ENCODE peak calls at places on chromosome 10, in four cellular contexts. Z is pancreas, Q is thyroid gland, L is stomach. V is an unnamed sample.

GRCh38 chr10:34794835-34795234 is 20.3 kb downstream of the PARD3 start:
- DNase-seq in Q (no peak), L (no peak), Z (no peak), V (no peak)

GRCh38 chr10:64507869-64508609 is 986.8 kb downstream of the REEP3 start:
- DNase-seq in Z (no peak), Q (no peak), L (no peak), V (no peak)

GRCh38 chr10:126294451-126294850 is 93.8 kb downstream of the ADAM12 start:
- DNase-seq in Q (no peak), L (no peak), Z (no peak), V (no peak)

GRCh38 chr10:129005804-129006203 is 461.2 kb upstream of the MGMT start:
- DNase-seq in Q (no peak), L (no peak), Z (no peak), V (no peak)

GRCh38 chr10:20494474-20494873 is 402.6 kb downstream of the NEBL start:
- DNase-seq in Z (no peak), L (no peak), Q (no peak), V (no peak)

GRCh38 chr10:15106352-15107013 is 9.3 kb downstream of the RPP38 start:
- DNase-seq in L (peak; percentile 85), Q (peak; percentile 69), Z (peak; percentile 83), V (no peak)

GRCh38 chr10:28922127-28922526 is 244.8 kb downstream of the BAMBI start:
- DNase-seq in Z (no peak), Q (no peak), L (no peak), V (no peak)

GRCh38 chr10:5014936-5015335 is 11.3 kb upstream of the AKR1C2 start:
- DNase-seq in L (no peak), Q (no peak), Z (no peak), V (no peak)

GRCh38 chr10:129466703-129467345 is at the start of gene MGMT:
- DNase-seq in Q (peak; percentile 95), L (peak; percentile 98), Z (peak; percentile 99), V (peak; percentile 95)

GRCh38 chr10:95326396-95326795 is 35.6 kb upstream of the PDLIM1 start:
- DNase-seq in Z (no peak), L (no peak), Q (no peak), V (no peak)

GRCh38 chr10:99849057-99849456 is 66.6 kb downstream of the ABCC2 start:
- DNase-seq in Q (no peak), L (no peak), Z (no peak), V (no peak)

GRCh38 chr10:99844433-99844955 is 62.1 kb downstream of the ABCC2 start:
- DNase-seq in Z (no peak), L (no peak), Q (no peak), V (no peak)

GRCh38 chr10:99849525-99849924 is 67.1 kb downstream of the ABCC2 start:
- DNase-seq in Q (no peak), L (no peak), Z (no peak), V (no peak)

GRCh38 chr10:99843310-99843709 is 60.9 kb downstream of the ABCC2 start:
- DNase-seq in Z (no peak), L (no peak), Q (no peak), V (no peak)

GRCh38 chr10:99845837-99846382 is 63.5 kb downstream of the ABCC2 start:
- DNase-seq in Q (peak; percentile 75), L (peak; percentile 77), Z (peak; percentile 67), V (peak; percentile 78)
- H3K4me3 ChIP-seq in Q (no peak overlapping the region), L (peak overlapping the region; percentile 28), Z (no peak overlapping the region), V (peak overlapping the region; percentile 15)

GRCh38 chr10:113283189-113283588 is 269.7 kb upstream of the HABP2 start:
- DNase-seq in Z (no peak), L (no peak), Q (no peak), V (peak; percentile 12)
- TF ChIP-seq CTCF in Z (no peak), L (no peak), Q (no peak), V (no peak)

DNA sequence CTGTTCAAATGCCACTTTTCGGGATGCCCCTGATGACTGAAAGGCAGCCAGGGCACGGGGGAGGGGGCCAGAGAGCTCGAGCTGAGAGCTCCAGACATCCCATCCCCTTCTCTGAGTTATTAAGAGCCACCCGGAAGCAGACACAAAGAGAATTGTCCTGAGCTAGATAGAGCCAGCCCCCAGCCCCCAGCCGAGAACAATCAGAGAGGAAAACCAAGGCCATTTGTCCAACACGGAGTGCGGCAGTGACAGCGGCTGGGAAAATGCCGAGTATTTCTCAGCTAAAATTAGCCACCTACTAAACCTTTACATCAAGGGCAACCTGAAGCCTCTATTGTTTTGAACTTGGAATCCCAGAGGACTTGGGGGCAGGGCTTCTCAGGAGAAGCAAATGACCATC is 51.0 kb downstream of the UNC5B start:
- DNase-seq in L (no peak), Z (no peak), Q (no peak), V (no peak)
- H3K4me1 ChIP-seq in L (peaks cover 68% of the 10 kb centered on the region), Z (no peaks in the 10 kb centered on the region), Q (peaks cover 8% of the 10 kb centered on the region), V (peaks cover 29% of the 10 kb centered on the region)

DNA sequence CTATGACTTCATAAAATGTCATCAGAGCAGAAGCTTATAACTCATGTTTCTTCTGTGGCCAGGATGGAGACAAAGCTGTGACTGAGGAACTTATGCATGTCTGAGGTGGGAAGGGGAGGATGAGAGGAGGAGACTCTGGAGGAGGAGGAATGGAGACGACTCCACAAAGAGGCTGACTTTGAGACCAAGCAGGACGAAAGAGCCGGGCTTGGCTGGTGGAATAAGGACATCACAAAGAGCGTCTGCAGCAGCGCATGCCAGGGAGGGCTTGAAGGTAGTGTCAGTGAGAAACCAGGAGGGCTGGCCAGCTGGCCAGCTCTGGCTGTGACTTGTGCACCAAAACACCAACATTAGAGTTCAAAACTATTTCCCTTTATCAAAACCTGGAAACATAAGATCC is 6.1 kb upstream of the GDF2 start:
- DNase-seq in Z (no peak), L (no peak), Q (no peak), V (no peak)
- H3K4me3 ChIP-seq in Z (no peak overlapping the region), L (no peak overlapping the region), Q (no peak overlapping the region), V (no peak overlapping the region)

DNA sequence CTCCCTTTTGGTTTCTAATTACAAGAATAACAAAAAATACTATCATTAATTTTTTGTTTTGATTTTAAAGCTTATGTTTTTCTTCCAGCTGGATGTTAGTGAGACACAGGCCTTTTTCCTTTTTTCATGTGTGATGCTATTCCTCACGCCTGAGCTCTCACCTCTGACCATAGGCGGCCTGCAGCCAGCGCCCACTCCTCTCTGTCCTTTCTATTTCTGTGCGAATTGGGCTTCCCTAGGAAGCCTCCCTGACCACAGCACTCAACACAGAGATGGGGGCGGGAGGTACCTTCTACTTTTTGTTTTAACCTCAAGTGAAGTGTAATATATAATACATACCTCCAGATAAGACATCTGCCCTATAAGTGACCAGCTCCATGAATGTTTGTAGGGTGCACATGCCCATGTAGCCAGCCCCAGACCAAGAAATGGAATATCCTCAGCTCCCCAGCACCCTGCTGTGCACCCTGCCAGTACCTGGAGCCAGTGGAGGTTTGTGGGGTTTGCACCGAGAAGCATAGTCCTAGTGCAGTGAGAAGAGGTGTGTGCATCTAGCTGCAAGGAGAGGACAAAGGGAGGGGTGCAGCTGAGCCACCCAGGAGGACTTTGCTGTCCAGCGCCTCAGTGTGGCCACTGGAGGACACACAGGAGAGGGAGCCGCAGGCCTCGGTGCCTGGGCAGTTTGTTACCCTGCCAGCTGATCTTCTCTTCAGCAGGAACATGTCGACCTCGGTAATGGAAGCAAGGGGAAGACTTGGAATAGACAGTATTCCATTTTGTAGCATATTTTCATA is 38.5 kb downstream of the BNIP3 start:
- DNase-seq in Z (peak; percentile 75), Q (peak; percentile 0), L (peak; percentile 29), V (no peak)
- TF ChIP-seq CTCF in Z (peak; percentile 35), Q (no peak), L (no peak), V (peak; percentile 26)

GRCh38 chr10:1634239-1634638 is 103.1 kb downstream of the ADARB2 start:
- DNase-seq in Z (no peak), L (no peak), Q (no peak), V (no peak)
- H3K4me1 ChIP-seq in Z (no peaks in the 10 kb centered on the region), L (no peaks in the 10 kb centered on the region), Q (no peaks in the 10 kb centered on the region), V (no peaks in the 10 kb centered on the region)

DNA sequence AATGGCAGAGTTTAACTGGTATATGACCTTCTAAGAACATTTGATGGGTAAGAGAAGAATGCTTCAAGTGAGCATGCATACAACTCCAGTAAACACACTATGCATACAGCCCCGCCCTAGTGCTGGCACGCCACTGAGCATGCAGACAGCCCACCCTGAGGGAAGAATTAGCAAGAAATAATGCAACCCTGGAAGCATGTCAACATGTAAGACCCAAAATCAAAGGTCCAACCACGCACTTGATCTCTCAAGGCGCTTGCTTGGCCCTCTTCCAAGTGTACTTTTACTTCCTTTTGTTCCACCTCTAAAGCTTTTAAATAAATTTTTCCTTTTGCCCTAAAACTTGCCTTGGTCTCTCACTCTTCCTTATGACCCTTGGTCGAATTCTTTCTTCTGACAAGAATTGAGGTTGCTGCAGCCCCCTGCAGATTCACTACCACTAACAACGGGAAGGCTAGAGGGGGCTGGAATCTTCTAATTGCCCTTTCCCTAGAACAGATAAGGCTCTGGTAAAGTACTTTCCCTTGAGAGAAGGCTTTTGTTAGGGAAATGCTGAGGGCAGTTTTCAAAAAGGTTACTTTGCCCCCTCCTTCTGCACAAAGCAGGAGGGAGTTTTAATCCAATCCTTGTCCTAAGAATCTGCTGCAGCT is 3.4 kb downstream of the FAM24B start:
- DNase-seq in L (no peak), Q (no peak), Z (no peak), V (no peak)
- H3K4me3 ChIP-seq in L (no peak overlapping the region), Q (no peak overlapping the region), Z (no peak overlapping the region), V (no peak overlapping the region)